ENCODE peak calls at places on chromosomes 11 and 22, in four cellular contexts. F is pancreas, S is astrocyte of the spinal cord, E is tibial artery. R is an unnamed sample.

GRCh38 chr11:126988655-126989054 is 11.9 kb downstream of the KIRREL3 start:
- DNase-seq in F (no peak), S (no peak), E (no peak), R (no peak)

GRCh38 chr22:23685205-23685784 is 5.5 kb upstream of the RGL4 start:
- DNase-seq in F (no peak), S (no peak), E (no peak), R (peak; percentile 15)

GRCh38 chr11:20156280-20156875 is 3.9 kb downstream of the DBX1 start:
- DNase-seq in F (no peak), S (no peak), E (no peak), R (no peak)

GRCh38 chr11:5767056-5767455 is 13.0 kb downstream of the OR52N4 start:
- DNase-seq in F (no peak), S (no peak), E (no peak), R (no peak)

GRCh38 chr22:23302171-23303002 is 122.1 kb downstream of the BCR start:
- DNase-seq in F (no peak), S (peak; percentile 33), E (no peak), R (peak; percentile 12)

GRCh38 chr11:47409440-47410403 is 1.3 kb downstream of the SLC39A13 start:
- DNase-seq in F (peak; percentile 22), S (no peak), E (no peak), R (no peak)

GRCh38 chr11:32090774-32091370 is at the start of gene RCN1:
- DNase-seq in F (peak; percentile 37), S (peak; percentile 76), E (peak; percentile 51), R (peak; percentile 67)

GRCh38 chr22:40487663-40488249 is 117.4 kb downstream of the SGSM3 start:
- DNase-seq in F (no peak), S (peak; percentile 53), E (no peak), R (peak; percentile 47)

GRCh38 chr11:64233913-64234839 is at the start of gene VEGFB:
- DNase-seq in F (peak; percentile 84), S (peak; percentile 39), E (peak; percentile 75), R (no peak)

GRCh38 chr11:125933030-125933813 is 12.6 kb upstream of the VSIG10L2 start:
- DNase-seq in F (no peak), S (no peak), E (no peak), R (no peak)

GRCh38 chr22:27461470-27461869 is 340.1 kb downstream of the MN1 start:
- DNase-seq in F (no peak), S (peak; percentile 86), E (no peak), R (peak; percentile 75)

GRCh38 chr11:5818245-5818865 is 9.6 kb downstream of the OR52N2 start:
- DNase-seq in F (no peak), S (no peak), E (no peak), R (no peak)

GRCh38 chr11:37952035-37952434 is 1354.0 kb upstream of the RAG2 start:
- DNase-seq in F (no peak), S (no peak), E (no peak), R (peak; percentile 41)

GRCh38 chr22:49093192-49093880 is 734.3 kb downstream of the BRD1 start:
- DNase-seq in F (no peak), S (no peak), E (no peak), R (no peak)

GRCh38 chr11:90135016-90135415 is 553 bp downstream of the NAALAD2 start:
- DNase-seq in F (no peak), S (peak; percentile 3), E (no peak), R (no peak)

GRCh38 chr11:90134420-90135003 is at the start of gene NAALAD2:
- DNase-seq in F (peak; percentile 16), S (peak; percentile 47), E (peak; percentile 38), R (peak; percentile 73)

DNA sequence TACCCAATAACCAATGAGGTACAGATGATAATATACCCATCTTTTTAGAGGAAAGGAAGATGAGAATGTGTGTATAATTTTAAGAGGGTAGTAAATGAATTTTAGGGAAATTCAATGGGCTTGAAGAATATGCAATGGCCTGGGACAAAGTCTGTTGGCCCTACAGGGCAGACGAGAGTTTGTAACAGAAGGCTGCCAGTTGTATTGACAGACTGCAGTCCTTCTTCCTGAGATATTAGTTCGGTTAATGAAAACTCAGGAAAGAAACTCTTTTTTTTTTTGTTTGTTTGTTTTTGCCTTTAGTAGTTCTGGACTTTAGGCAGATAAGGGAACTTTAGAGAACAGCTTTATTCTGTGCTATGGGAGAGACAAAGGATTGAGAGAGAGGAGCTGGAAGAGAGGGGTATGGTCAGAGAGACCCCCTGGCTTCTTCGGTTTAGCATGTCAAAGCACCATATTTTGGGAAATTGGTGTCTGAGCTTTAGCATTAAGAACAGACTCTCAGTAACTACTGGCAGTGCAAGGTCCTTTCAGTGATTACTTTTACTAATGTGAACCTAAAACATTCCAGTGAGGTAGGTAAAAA is 810 bp upstream of the NAALAD2 start:
- DNase-seq in F (no peak), S (no peak), E (no peak), R (no peak)
- H3K4me3 ChIP-seq in F (no peak overlapping the region), S (no peak overlapping the region), E (peak overlapping the region; percentile 53), R (no peak overlapping the region)

GRCh38 chr11:3986301-3986700 is 108.3 kb upstream of the RRM1 start:
- DNase-seq in F (no peak), S (no peak), E (no peak), R (no peak)

GRCh38 chr11:3981084-3981633 is 113.4 kb upstream of the RRM1 start:
- DNase-seq in F (no peak), S (no peak), E (no peak), R (no peak)

GRCh38 chr11:3983101-3983500 is 111.5 kb upstream of the RRM1 start:
- DNase-seq in F (no peak), S (no peak), E (no peak), R (no peak)

GRCh38 chr11:3982431-3982830 is 112.2 kb upstream of the RRM1 start:
- DNase-seq in F (no peak), S (no peak), E (no peak), R (no peak)

GRCh38 chr11:3984896-3985295 is 109.7 kb upstream of the RRM1 start:
- DNase-seq in F (no peak), S (peak; percentile 16), E (no peak), R (peak; percentile 53)
- TF ChIP-seq CTCF in F (no peak), S (peak; percentile 22), E (no peak), R (no peak)

GRCh38 chr22:38842512-38843200 is 1.2 kb downstream of the NPTXR start:
- DNase-seq in F (no peak), S (no peak), E (no peak), R (no peak)
- H3K4me3 ChIP-seq in F (peak overlapping the region; percentile 23), S (no peak overlapping the region), E (peak overlapping the region; percentile 58), R (peak overlapping the region; percentile 25)

GRCh38 chr11:61873588-61874459 is 17.5 kb downstream of the FADS3 start:
- DNase-seq in F (no peak), S (no peak), E (no peak), R (no peak)
- TF ChIP-seq CTCF in F (no peak), S (no peak), E (no peak), R (no peak)

DNA sequence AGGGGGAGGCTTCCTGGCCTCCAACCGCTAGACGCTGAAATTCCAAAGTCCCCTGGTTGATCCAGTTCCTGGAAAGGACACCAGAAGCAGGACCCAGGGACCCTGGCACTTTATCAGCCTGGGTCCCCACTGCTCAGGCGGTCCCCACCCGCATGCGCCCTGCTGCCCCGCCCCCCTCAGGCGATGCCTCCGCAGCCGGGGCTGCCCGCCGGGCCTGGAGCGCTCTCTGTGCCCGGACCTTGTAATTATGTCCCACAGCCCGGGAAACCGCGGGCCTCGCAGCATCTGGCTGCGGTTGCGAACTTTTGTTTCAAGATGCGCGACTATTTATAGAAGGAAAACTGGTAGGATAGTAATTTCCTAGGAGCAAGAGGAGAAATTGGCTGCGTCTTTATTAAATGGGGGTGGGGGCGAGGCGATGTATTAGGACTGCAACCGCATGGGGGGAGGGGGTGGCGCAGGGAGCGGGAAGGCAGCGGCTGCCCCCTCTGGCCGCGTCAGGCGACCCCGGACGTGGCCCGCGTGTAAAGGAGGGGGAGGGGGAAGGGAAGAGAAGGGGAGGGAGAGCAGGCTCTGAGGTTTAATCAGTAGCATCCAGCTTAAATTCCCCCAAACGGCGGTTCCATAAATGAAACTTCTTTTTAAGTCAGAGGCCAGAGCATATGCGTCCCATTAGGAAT is 6.1 kb downstream of the WNT7B start:
- DNase-seq in F (no peak), S (peak; percentile 74), E (no peak), R (no peak)
- H3K4me3 ChIP-seq in F (no peak overlapping the region), S (peak overlapping the region; percentile 56), E (no peak overlapping the region), R (peak overlapping the region; percentile 36)

GRCh38 chr11:121451982-121452608 is at the start of gene SORL1:
- DNase-seq in F (peak; percentile 63), S (peak; percentile 28), E (peak; percentile 52), R (peak; percentile 42)
- TF ChIP-seq CTCF in F (peak; percentile 13), S (peak; percentile 57), E (peak; percentile 62), R (peak; percentile 40)

DNA sequence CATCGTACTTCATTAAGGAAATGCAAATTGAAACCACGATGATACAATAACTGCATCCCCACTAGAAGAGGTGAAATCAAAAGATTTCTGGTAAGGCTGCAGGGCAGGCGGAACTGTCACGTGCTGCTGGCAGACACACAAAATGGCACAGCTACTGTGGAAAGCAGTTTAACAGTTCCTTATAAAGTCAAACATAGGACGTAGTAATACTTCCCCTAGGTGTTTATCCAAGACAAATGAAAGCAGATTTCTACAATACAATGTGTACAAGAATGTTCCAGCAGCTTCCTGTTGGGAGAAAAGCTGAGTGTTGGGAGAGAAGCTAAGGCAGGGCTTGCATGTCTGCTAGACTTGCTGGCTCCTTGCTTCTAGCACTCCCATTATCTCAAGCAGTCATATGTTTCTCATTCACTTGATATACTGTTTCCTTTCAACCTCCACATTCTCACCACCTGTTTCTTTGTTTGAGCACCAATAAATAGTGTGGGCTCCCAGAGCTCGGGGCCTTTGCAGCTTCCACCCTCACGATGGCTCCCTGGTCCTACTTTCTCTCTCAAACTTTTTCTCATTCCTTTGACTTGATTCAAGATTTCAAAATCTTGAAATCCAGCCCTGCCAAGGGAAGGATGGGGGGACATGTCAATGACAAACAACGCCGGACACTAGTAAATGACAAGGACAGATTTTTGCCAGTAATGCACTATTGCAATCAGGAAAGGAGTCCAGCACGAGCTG is 21.3 kb upstream of the IL17RA start:
- DNase-seq in F (no peak), S (no peak), E (peak; percentile 32), R (peak; percentile 77)
- H3K4me3 ChIP-seq in F (no peak overlapping the region), S (no peak overlapping the region), E (no peak overlapping the region), R (no peak overlapping the region)